ENCODE peak calls at places on chromosomes 13 and 19, in eight cellular contexts. I is ELR; Y is neural crest cell; Q is lower lobe of right lung; P is mesothelial cell of epicardium; T is Jurkat, Clone E6-1; H is sciatic nerve; L is fibroblast of pulmonary artery. W is an unnamed sample.

GRCh38 chr19:11050323-11051114 is 38.7 kb upstream of the LDLR start:
- DNase-seq in H (no peak), P (no peak), Y (no peak), I (no peak), T (no peak), Q (no peak), L (no peak), W (no peak)

GRCh38 chr13:110340812-110341444 is 33.8 kb downstream of the COL4A2 start:
- DNase-seq in L (peak), Q (peak), T (no peak), H (peak), P (no peak), Y (no peak), I (peak), W (peak)

GRCh38 chr19:23673132-23673531 is 13.9 kb downstream of the ZNF675 start:
- DNase-seq in T (no peak), H (no peak), Y (no peak), L (no peak), Q (no peak), P (no peak), I (no peak), W (no peak)

GRCh38 chr13:24066405-24067292 is 93.9 kb upstream of the SPATA13 start:
- DNase-seq in P (no peak), L (no peak), T (no peak), H (no peak), Y (no peak), I (no peak), Q (no peak), W (no peak)

GRCh38 chr13:50990540-50991506 is 81.2 kb downstream of the RNASEH2B start:
- DNase-seq in Y (peak), H (peak), I (peak), P (no peak), T (no peak), Q (no peak), L (peak), W (peak)

GRCh38 chr13:112333756-112334543 is 42.2 kb upstream of the SPACA7 start:
- DNase-seq in T (no peak), L (no peak), H (no peak), I (peak), Q (no peak), P (no peak), Y (no peak), W (no peak)

GRCh38 chr13:30409911-30410704 is 12.2 kb upstream of the UBE2L5 start:
- DNase-seq in I (peak), L (peak), P (no peak), H (no peak), Q (no peak), T (no peak), Y (no peak), W (no peak)

GRCh38 chr13:31029129-31029528 is 96.7 kb downstream of the TEX26 start:
- DNase-seq in Y (no peak), Q (no peak), H (no peak), I (no peak), T (no peak), P (no peak), L (peak), W (no peak)

GRCh38 chr13:95212962-95213850 is 88.0 kb downstream of the ABCC4 start:
- DNase-seq in P (no peak), Q (no peak), T (no peak), H (no peak), I (no peak), Y (no peak), L (no peak), W (no peak)

GRCh38 chr13:50618206-50618605 is 225.3 kb downstream of the DLEU7 start:
- DNase-seq in H (no peak), Q (no peak), L (no peak), T (no peak), P (no peak), I (no peak), Y (no peak), W (no peak)

GRCh38 chr19:57068921-57069697 is 50.7 kb upstream of the USP29 start:
- DNase-seq in Y (no peak), H (no peak), T (no peak), P (no peak), L (no peak), Q (no peak), I (no peak), W (no peak)

GRCh38 chr13:93224545-93224944 is 2.1 kb upstream of the GPC6 start:
- DNase-seq in Y (no peak), Q (no peak), T (no peak), H (no peak), L (peak), P (no peak), I (peak), W (no peak)

GRCh38 chr19:3612330-3612729 is 5.7 kb upstream of the TBXA2R start:
- DNase-seq in P (no peak), H (no peak), T (no peak), Y (no peak), I (no peak), Q (peak), L (no peak), W (peak)

GRCh38 chr13:49348748-49349147 is 95.1 kb downstream of the CAB39L start:
- DNase-seq in Q (no peak), T (no peak), H (no peak), I (no peak), P (no peak), Y (no peak), L (no peak), W (no peak)

GRCh38 chr13:108755084-108755483 is 125.7 kb downstream of the MYO16 start:
- DNase-seq in T (no peak), I (no peak), L (no peak), P (no peak), H (no peak), Y (no peak), Q (no peak), W (no peak)

GRCh38 chr13:47901451-47901850 is 99.6 kb downstream of the SUCLA2 start:
- DNase-seq in Y (no peak), I (peak), Q (no peak), H (no peak), T (no peak), P (no peak), L (no peak), W (no peak)

GRCh38 chr13:102897371-102898138 is 51.7 kb downstream of the ERCC5 start:
- DNase-seq in L (no peak), Q (no peak), P (no peak), I (no peak), Y (no peak), T (no peak), H (no peak), W (no peak)

GRCh38 chr19:48926909-48927308 is 6.6 kb upstream of the DHDH start:
- DNase-seq in Y (no peak), I (peak), L (peak), Q (peak), T (no peak), P (no peak), H (no peak), W (peak)

GRCh38 chr13:41075034-41075433 is 13.7 kb downstream of the WBP4 start:
- DNase-seq in Q (no peak), Y (no peak), P (no peak), I (peak), L (peak), T (no peak), H (no peak), W (no peak)

GRCh38 chr19:46863818-46864629 is 3.2 kb downstream of the ARHGAP35 start:
- DNase-seq in H (peak), I (peak), L (peak), Y (no peak), Q (peak), T (no peak), P (no peak), W (peak)

GRCh38 chr19:1956868-1957492 is 16.0 kb downstream of the CSNK1G2 start:
- DNase-seq in P (no peak), H (no peak), L (no peak), I (no peak), Q (no peak), Y (no peak), T (no peak), W (no peak)

GRCh38 chr13:91802957-91803356 is 404.5 kb downstream of the GPC5 start:
- DNase-seq in T (no peak), I (no peak), P (no peak), H (no peak), L (no peak), Q (no peak), Y (no peak), W (no peak)

GRCh38 chr13:113947321-113948033 is 26.4 kb downstream of the C13orf46 start:
- DNase-seq in I (peak), L (peak), H (no peak), Y (no peak), Q (no peak), T (no peak), P (no peak), W (peak)

W was measured in posterior vena cava.